ENCODE peak calls at places on chromosomes 2 and 18, in ten cellular contexts. C, B, O, D, Q, I, Y, H, V and G are unnamed samples.

GRCh38 chr18:49052891-49053644 is 102.3 kb upstream of the SMAD7 start:
- ATAC-seq in B (no peak), V (peak), C (no peak), O (no peak), Y (peak), H (peak), I (peak), Q (no peak), D (no peak), G (no peak)

GRCh38 chr2:113291191-113291590 is 12.5 kb upstream of the PAX8 start:
- ATAC-seq in B (no peak), V (peak), I (peak), Y (no peak), O (no peak), H (no peak), Q (no peak), C (peak), D (no peak), G (no peak)

GRCh38 chr2:203993560-203993959 is 57.0 kb downstream of the ICOS start:
- ATAC-seq in D (no peak), Q (no peak), O (peak), I (no peak), V (no peak), B (no peak), Y (peak), H (no peak), C (no peak), G (no peak)

GRCh38 chr2:99573624-99574251 is 83.9 kb upstream of the REV1 start:
- ATAC-seq in I (no peak), Y (no peak), C (no peak), H (no peak), O (peak), D (no peak), B (no peak), V (no peak), Q (no peak), G (no peak)

GRCh38 chr2:100780203-100781008 is 39.5 kb upstream of the NPAS2 start:
- ATAC-seq in O (no peak), Q (peak), Y (no peak), I (peak), D (peak), H (peak), V (peak), B (peak), C (peak), G (peak)

GRCh38 chr2:176845718-176846117 is 366.9 kb upstream of the HNRNPA3 start:
- ATAC-seq in H (no peak), Q (no peak), O (no peak), B (no peak), V (no peak), D (no peak), Y (no peak), I (no peak), C (no peak), G (no peak)

GRCh38 chr2:54954705-54955357 is 95.4 kb downstream of the RTN4 start:
- ATAC-seq in Q (no peak), I (no peak), H (no peak), O (peak), V (no peak), B (no peak), D (no peak), Y (no peak), C (no peak), G (no peak)

GRCh38 chr2:102735431-102736130 is 26.2 kb upstream of the TMEM182 start:
- ATAC-seq in Q (no peak), Y (no peak), H (no peak), I (peak), V (no peak), C (peak), O (no peak), D (no peak), B (no peak), G (peak)

GRCh38 chr2:224181534-224182155 is 142.6 kb upstream of the SERPINE2 start:
- ATAC-seq in V (no peak), D (no peak), O (no peak), B (no peak), Y (no peak), I (no peak), C (no peak), Q (peak), H (no peak), G (peak)

GRCh38 chr2:217510790-217511291 is 492.0 kb downstream of the TNS1 start:
- ATAC-seq in I (peak), Q (peak), H (peak), B (peak), Y (no peak), V (peak), O (peak), D (peak), C (peak), G (peak)

GRCh38 chr18:78407456-78407823 is 572.2 kb upstream of the SALL3 start:
- ATAC-seq in Q (no peak), D (no peak), V (no peak), C (peak), Y (no peak), O (no peak), H (no peak), I (peak), B (no peak), G (peak)

GRCh38 chr2:6831229-6831628 is 34.5 kb downstream of the CMPK2 start:
- ATAC-seq in H (no peak), B (no peak), Y (no peak), I (no peak), C (no peak), Q (no peak), V (no peak), D (no peak), O (no peak), G (no peak)

GRCh38 chr2:220899492-220899891 is 672.6 kb downstream of the EPHA4 start:
- ATAC-seq in I (no peak), Y (no peak), O (no peak), Q (no peak), V (no peak), B (no peak), D (no peak), H (no peak), C (no peak), G (no peak)

GRCh38 chr2:197891897-197892442 is 87.6 kb downstream of the PLCL1 start:
- ATAC-seq in Y (no peak), I (peak), B (no peak), C (peak), O (no peak), Q (no peak), D (no peak), H (no peak), V (no peak), G (no peak)

GRCh38 chr2:222178450-222178849 is 120.3 kb downstream of the PAX3 start:
- ATAC-seq in Q (no peak), Y (no peak), D (no peak), O (no peak), V (no peak), H (no peak), I (no peak), B (no peak), C (no peak), G (no peak)

GRCh38 chr2:173924285-173924684 is 40.9 kb downstream of the SP3 start:
- ATAC-seq in O (no peak), H (no peak), V (no peak), I (no peak), B (no peak), Y (no peak), D (no peak), Q (no peak), C (no peak), G (no peak)

GRCh38 chr2:219131744-219132143 is 28.9 kb downstream of the NHEJ1 start:
- ATAC-seq in Q (peak), I (no peak), V (no peak), H (no peak), D (no peak), O (no peak), B (no peak), Y (no peak), C (no peak), G (no peak)

GRCh38 chr18:13176847-13177246 is 41.7 kb upstream of the LDLRAD4 start:
- ATAC-seq in I (no peak), Y (no peak), Q (no peak), O (no peak), H (no peak), B (peak), D (no peak), C (peak), V (no peak), G (no peak)

GRCh38 chr2:239035997-239036731 is 188.3 kb downstream of the TWIST2 start:
- ATAC-seq in Y (no peak), D (peak), H (no peak), B (peak), O (no peak), V (no peak), Q (peak), C (peak), I (no peak), G (peak)

GRCh38 chr2:11203480-11203879 is 48.2 kb downstream of the SLC66A3 start:
- ATAC-seq in B (peak), V (no peak), H (no peak), C (peak), Q (peak), D (peak), I (peak), Y (peak), O (peak), G (peak)

GRCh38 chr2:240216197-240216596 is 75.7 kb upstream of the OTOS start:
- ATAC-seq in D (no peak), I (no peak), B (no peak), C (no peak), Q (no peak), Y (no peak), V (no peak), H (no peak), O (no peak), G (no peak)

GRCh38 chr2:25323042-25323514 is 18.6 kb downstream of the DNMT3A start:
- ATAC-seq in O (peak), Y (peak), B (no peak), I (no peak), Q (no peak), C (no peak), D (no peak), V (no peak), H (peak), G (no peak)

GRCh38 chr2:10137053-10137843 is 14.7 kb downstream of the RRM2 start:
- ATAC-seq in I (no peak), Y (peak), B (peak), O (peak), D (peak), C (peak), Q (peak), V (no peak), H (no peak), G (peak)

GRCh38 chr2:169029341-169029740 is 1.8 kb downstream of the ABCB11 start:
- ATAC-seq in V (no peak), O (no peak), Q (no peak), I (no peak), D (no peak), H (no peak), B (no peak), Y (no peak), C (no peak), G (no peak)

GRCh38 chr2:136327162-136327852 is 209.4 kb upstream of the CXCR4 start:
- ATAC-seq in C (peak), H (peak), Y (peak), O (peak), D (peak), I (peak), B (peak), Q (peak), V (peak), G (peak)